ENCODE peak calls at places on chromosomes 12 and 14, in nine cellular contexts. One of them, this sample, is unnamed. For H3K4me1 and H3K27me3, the result is how much of the 10 kb centered on the place peaks cover.

GRCh38 chr12:90028620-90029051 is 320.0 kb upstream of the ATP2B1 start:
- DNase-seq in fibroblast of lung: peak
- DNase-seq in mammary epithelial cell: peak
- DNase-seq in stomach: no peak
- DNase-seq in HCT116: no peak
- DNase-seq in MM.1S: no peak
- DNase-seq in Peyer's patch: no peak
- DNase-seq in psoas muscle: no peak
- DNase-seq in lower lobe of right lung: no peak
- DNase-seq in this sample: no peak

GRCh38 chr14:22900088-22900799 is 17.2 kb downstream of the REM2 start:
- DNase-seq in fibroblast of lung: peak
- DNase-seq in MM.1S: peak
- DNase-seq in Peyer's patch: peak
- DNase-seq in lower lobe of right lung: no peak
- DNase-seq in psoas muscle: no peak
- DNase-seq in mammary epithelial cell: peak
- DNase-seq in HCT116: peak
- DNase-seq in stomach: no peak
- DNase-seq in this sample: no peak

GRCh38 chr12:104427547-104427938 is 29.2 kb upstream of the CHST11 start:
- DNase-seq in HCT116: no peak
- DNase-seq in psoas muscle: no peak
- DNase-seq in Peyer's patch: no peak
- DNase-seq in stomach: no peak
- DNase-seq in fibroblast of lung: no peak
- DNase-seq in lower lobe of right lung: no peak
- DNase-seq in MM.1S: no peak
- DNase-seq in mammary epithelial cell: no peak
- DNase-seq in this sample: no peak

GRCh38 chr14:65531148-65531547 is 118.6 kb downstream of the FUT8 start:
- DNase-seq in Peyer's patch: no peak
- DNase-seq in psoas muscle: no peak
- DNase-seq in mammary epithelial cell: no peak
- DNase-seq in lower lobe of right lung: no peak
- DNase-seq in HCT116: no peak
- DNase-seq in MM.1S: no peak
- DNase-seq in stomach: no peak
- DNase-seq in fibroblast of lung: no peak
- DNase-seq in this sample: no peak

GRCh38 chr14:104604461-104605449 is at the start of gene TMEM179:
- DNase-seq in stomach: no peak
- DNase-seq in MM.1S: no peak
- DNase-seq in lower lobe of right lung: peak
- DNase-seq in mammary epithelial cell: peak
- DNase-seq in psoas muscle: no peak
- DNase-seq in Peyer's patch: peak
- DNase-seq in fibroblast of lung: peak
- DNase-seq in HCT116: no peak
- DNase-seq in this sample: peak

GRCh38 chr12:80761818-80762217 is 45.1 kb downstream of the MYF5 start:
- DNase-seq in stomach: no peak
- DNase-seq in mammary epithelial cell: no peak
- DNase-seq in MM.1S: no peak
- DNase-seq in HCT116: no peak
- DNase-seq in Peyer's patch: no peak
- DNase-seq in fibroblast of lung: peak
- DNase-seq in lower lobe of right lung: no peak
- DNase-seq in psoas muscle: no peak
- DNase-seq in this sample: no peak

GRCh38 chr14:104602933-104603325 is 1.6 kb downstream of the TMEM179 start:
- DNase-seq in HCT116: no peak
- DNase-seq in fibroblast of lung: no peak
- DNase-seq in lower lobe of right lung: peak
- DNase-seq in Peyer's patch: no peak
- DNase-seq in MM.1S: no peak
- DNase-seq in mammary epithelial cell: no peak
- DNase-seq in stomach: no peak
- DNase-seq in psoas muscle: peak
- DNase-seq in this sample: peak

GRCh38 chr12:127268121-127268520 is 998.8 kb upstream of the TMEM132C start:
- DNase-seq in mammary epithelial cell: no peak
- DNase-seq in Peyer's patch: no peak
- DNase-seq in HCT116: no peak
- DNase-seq in fibroblast of lung: peak
- DNase-seq in stomach: no peak
- DNase-seq in lower lobe of right lung: no peak
- DNase-seq in MM.1S: no peak
- DNase-seq in psoas muscle: no peak
- DNase-seq in this sample: no peak

GRCh38 chr12:51202650-51203198 is 15.1 kb downstream of the POU6F1 start:
- DNase-seq in Peyer's patch: no peak
- DNase-seq in HCT116: no peak
- DNase-seq in stomach: no peak
- DNase-seq in mammary epithelial cell: no peak
- DNase-seq in psoas muscle: no peak
- DNase-seq in fibroblast of lung: no peak
- DNase-seq in MM.1S: no peak
- DNase-seq in lower lobe of right lung: no peak
- DNase-seq in this sample: no peak

GRCh38 chr14:74907744-74908143 is 15.3 kb downstream of the RPS6KL1 start:
- DNase-seq in lower lobe of right lung: no peak
- DNase-seq in Peyer's patch: no peak
- DNase-seq in mammary epithelial cell: no peak
- DNase-seq in psoas muscle: no peak
- DNase-seq in fibroblast of lung: no peak
- DNase-seq in HCT116: no peak
- DNase-seq in stomach: no peak
- DNase-seq in MM.1S: no peak
- DNase-seq in this sample: no peak

GRCh38 chr14:54120260-54120659 is 163.6 kb upstream of the BMP4 start:
- DNase-seq in fibroblast of lung: peak
- DNase-seq in Peyer's patch: no peak
- DNase-seq in HCT116: no peak
- DNase-seq in lower lobe of right lung: no peak
- DNase-seq in MM.1S: no peak
- DNase-seq in mammary epithelial cell: no peak
- DNase-seq in stomach: no peak
- DNase-seq in psoas muscle: no peak
- DNase-seq in this sample: no peak

GRCh38 chr12:101875112-101875961 is 2.0 kb upstream of the DRAM1 start:
- DNase-seq in lower lobe of right lung: no peak
- DNase-seq in fibroblast of lung: peak
- DNase-seq in MM.1S: no peak
- DNase-seq in stomach: no peak
- DNase-seq in HCT116: no peak
- DNase-seq in psoas muscle: no peak
- DNase-seq in Peyer's patch: no peak
- DNase-seq in mammary epithelial cell: no peak
- DNase-seq in this sample: no peak

GRCh38 chr14:65439117-65439516 is 26.6 kb downstream of the FUT8 start:
- DNase-seq in MM.1S: no peak
- DNase-seq in psoas muscle: no peak
- DNase-seq in mammary epithelial cell: no peak
- DNase-seq in lower lobe of right lung: no peak
- DNase-seq in HCT116: no peak
- DNase-seq in fibroblast of lung: no peak
- DNase-seq in stomach: no peak
- DNase-seq in Peyer's patch: no peak
- DNase-seq in this sample: no peak

GRCh38 chr12:119512772-119513497 is 80.6 kb upstream of the TMEM233 start:
- DNase-seq in lower lobe of right lung: no peak
- DNase-seq in MM.1S: no peak
- DNase-seq in psoas muscle: no peak
- DNase-seq in HCT116: no peak
- DNase-seq in fibroblast of lung: peak
- DNase-seq in Peyer's patch: no peak
- DNase-seq in mammary epithelial cell: no peak
- DNase-seq in stomach: no peak
- DNase-seq in this sample: no peak

GRCh38 chr12:115740586-115741155 is 536.8 kb downstream of the MED13L start:
- DNase-seq in stomach: no peak
- DNase-seq in fibroblast of lung: no peak
- DNase-seq in Peyer's patch: peak
- DNase-seq in MM.1S: no peak
- DNase-seq in lower lobe of right lung: no peak
- DNase-seq in HCT116: no peak
- DNase-seq in mammary epithelial cell: no peak
- DNase-seq in psoas muscle: no peak
- DNase-seq in this sample: no peak

GRCh38 chr12:115730975-115731541 is 546.4 kb downstream of the MED13L start:
- DNase-seq in MM.1S: no peak
- DNase-seq in fibroblast of lung: no peak
- DNase-seq in Peyer's patch: no peak
- DNase-seq in stomach: no peak
- DNase-seq in HCT116: no peak
- DNase-seq in mammary epithelial cell: no peak
- DNase-seq in psoas muscle: no peak
- DNase-seq in lower lobe of right lung: no peak
- DNase-seq in this sample: no peak

GRCh38 chr12:115737895-115738294 is 539.6 kb downstream of the MED13L start:
- DNase-seq in lower lobe of right lung: no peak
- DNase-seq in MM.1S: no peak
- DNase-seq in mammary epithelial cell: no peak
- DNase-seq in stomach: no peak
- DNase-seq in psoas muscle: no peak
- DNase-seq in fibroblast of lung: no peak
- DNase-seq in Peyer's patch: no peak
- DNase-seq in HCT116: no peak
- DNase-seq in this sample: no peak

DNA sequence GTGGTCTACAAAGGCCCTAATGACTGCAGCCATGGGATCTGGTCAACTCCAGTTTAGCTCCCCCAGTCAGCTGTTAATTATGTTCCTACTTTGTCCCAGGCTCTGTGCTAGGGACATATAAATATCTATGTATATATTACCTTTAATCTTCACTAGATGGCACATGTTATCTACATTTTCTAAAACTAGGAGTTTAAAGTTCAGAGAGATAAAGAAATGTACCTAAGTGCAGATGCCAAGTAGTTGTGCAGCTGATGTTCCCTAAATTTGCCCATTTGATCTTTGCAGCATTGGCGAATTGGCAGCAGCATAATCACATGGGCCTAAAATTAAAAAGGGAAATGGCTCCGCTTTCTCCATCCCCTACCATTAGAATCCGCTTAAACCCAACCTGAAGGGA is 541.1 kb downstream of the MED13L start:
- DNase-seq in mammary epithelial cell: no peak
- DNase-seq in lower lobe of right lung: no peak
- DNase-seq in HCT116: no peak
- DNase-seq in MM.1S: no peak
- DNase-seq in stomach: no peak
- DNase-seq in psoas muscle: no peak
- DNase-seq in Peyer's patch: no peak
- DNase-seq in fibroblast of lung: no peak
- DNase-seq in this sample: no peak
- TF ChIP-seq CTCF in mammary epithelial cell: no peak
- TF ChIP-seq CTCF in lower lobe of right lung: no peak
- TF ChIP-seq CTCF in HCT116: no peak
- TF ChIP-seq CTCF in MM.1S: no peak
- TF ChIP-seq CTCF in stomach: no peak
- TF ChIP-seq CTCF in psoas muscle: no peak
- TF ChIP-seq CTCF in Peyer's patch: no peak
- TF ChIP-seq CTCF in fibroblast of lung: no peak
- TF ChIP-seq CTCF in this sample: no peak

DNA sequence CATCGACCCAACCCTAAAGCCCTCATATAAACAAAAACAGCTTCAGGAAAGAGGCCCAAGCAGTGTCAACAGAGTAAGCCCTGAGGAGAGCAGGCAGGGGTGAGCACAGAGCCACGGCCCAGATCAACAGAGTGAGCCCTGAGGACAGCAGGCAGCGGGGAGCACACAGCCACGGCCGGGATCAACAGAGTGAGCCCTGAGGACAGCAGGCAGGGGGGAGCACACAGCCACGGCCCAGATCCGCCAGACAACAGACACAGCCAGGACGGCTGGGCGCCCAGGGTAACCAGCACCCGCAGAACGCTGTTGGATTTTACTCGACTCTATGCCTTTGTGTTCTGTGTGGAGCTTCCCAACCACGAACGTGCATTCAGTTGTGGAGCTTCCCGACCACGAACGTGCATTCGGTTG is 15.0 kb downstream of the CCDC85C start:
- DNase-seq in MM.1S: no peak
- DNase-seq in lower lobe of right lung: no peak
- DNase-seq in stomach: no peak
- DNase-seq in mammary epithelial cell: no peak
- DNase-seq in Peyer's patch: no peak
- DNase-seq in fibroblast of lung: peak
- DNase-seq in HCT116: no peak
- DNase-seq in psoas muscle: no peak
- DNase-seq in this sample: no peak
- H3K4me1 ChIP-seq in MM.1S: under half
- H3K4me1 ChIP-seq in lower lobe of right lung: under half
- H3K4me1 ChIP-seq in stomach: half or more
- H3K4me1 ChIP-seq in mammary epithelial cell: under half
- H3K4me1 ChIP-seq in Peyer's patch: half or more
- H3K4me1 ChIP-seq in fibroblast of lung: under half
- H3K4me1 ChIP-seq in HCT116: under half
- H3K4me1 ChIP-seq in psoas muscle: under half
- H3K4me1 ChIP-seq in this sample: under half

GRCh38 chr14:56196274-56196673 is 78.1 kb downstream of the PELI2 start:
- DNase-seq in fibroblast of lung: peak
- DNase-seq in HCT116: no peak
- DNase-seq in mammary epithelial cell: no peak
- DNase-seq in MM.1S: peak
- DNase-seq in stomach: no peak
- DNase-seq in Peyer's patch: no peak
- DNase-seq in lower lobe of right lung: no peak
- DNase-seq in psoas muscle: no peak
- DNase-seq in this sample: no peak
- H3K27me3 ChIP-seq in fibroblast of lung: under half
- H3K27me3 ChIP-seq in HCT116: under half
- H3K27me3 ChIP-seq in mammary epithelial cell: under half
- H3K27me3 ChIP-seq in MM.1S: under half
- H3K27me3 ChIP-seq in stomach: under half
- H3K27me3 ChIP-seq in Peyer's patch: under half
- H3K27me3 ChIP-seq in lower lobe of right lung: under half
- H3K27me3 ChIP-seq in psoas muscle: under half
- H3K27me3 ChIP-seq in this sample: under half

DNA sequence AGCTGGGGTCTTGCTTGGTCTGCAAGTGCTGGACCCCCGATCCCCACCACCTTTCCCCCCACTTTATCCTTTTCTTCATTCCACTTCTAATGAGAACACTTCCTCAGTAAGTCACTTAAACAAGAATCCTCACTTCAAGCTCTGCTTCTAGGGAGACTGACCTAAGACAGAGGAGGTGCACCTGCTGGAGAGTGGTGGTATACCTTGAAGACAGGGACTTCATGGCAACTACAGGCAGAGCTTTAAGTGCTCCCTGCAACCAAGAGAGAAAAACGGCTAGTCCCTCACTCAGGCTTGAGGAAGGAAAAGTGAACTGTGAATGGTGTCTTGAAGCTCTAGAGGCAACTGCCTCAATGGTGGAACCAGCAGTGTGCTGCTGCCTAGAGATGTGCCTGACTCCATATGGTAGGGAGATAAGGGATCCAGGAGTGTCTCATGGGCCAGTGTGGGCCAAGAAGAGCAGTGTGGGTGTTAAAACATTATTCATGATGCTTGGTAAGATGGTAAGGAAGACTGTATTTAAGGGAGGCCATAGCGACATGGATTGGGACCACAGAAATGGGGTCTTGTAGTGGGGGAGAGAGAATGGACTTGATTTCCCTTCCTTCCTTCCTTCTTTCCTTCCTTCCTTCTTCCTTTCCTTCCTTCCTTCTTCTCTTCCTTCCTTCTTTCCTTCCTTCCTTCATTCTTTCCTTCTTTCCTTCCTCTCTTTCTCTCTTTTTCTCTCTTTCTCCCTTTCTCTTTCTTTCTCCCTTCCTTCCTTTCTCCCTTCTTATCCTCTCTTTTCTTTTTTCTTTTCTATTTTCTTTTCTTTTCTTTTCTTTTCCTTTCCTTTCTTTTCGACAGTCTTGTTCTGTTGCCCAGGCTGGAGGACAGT is 96.2 kb upstream of the NAP1L1 start:
- DNase-seq in HCT116: no peak
- DNase-seq in fibroblast of lung: no peak
- DNase-seq in stomach: no peak
- DNase-seq in Peyer's patch: no peak
- DNase-seq in MM.1S: no peak
- DNase-seq in mammary epithelial cell: no peak
- DNase-seq in psoas muscle: no peak
- DNase-seq in lower lobe of right lung: no peak
- DNase-seq in this sample: no peak
- TF ChIP-seq CTCF in HCT116: no peak
- TF ChIP-seq CTCF in fibroblast of lung: no peak
- TF ChIP-seq CTCF in stomach: no peak
- TF ChIP-seq CTCF in Peyer's patch: no peak
- TF ChIP-seq CTCF in MM.1S: no peak
- TF ChIP-seq CTCF in mammary epithelial cell: no peak
- TF ChIP-seq CTCF in psoas muscle: no peak
- TF ChIP-seq CTCF in lower lobe of right lung: no peak
- TF ChIP-seq CTCF in this sample: no peak

This sample was measured in RWPE2.